ENCODE peak calls at places on chromosomes 3 and 15, in seven cellular contexts. M is dorsolateral prefrontal cortex, L is keratinocyte, H is astrocyte of the spinal cord, G is lower lobe of right lung, Y is psoas muscle, X is cardiac muscle cell. W is an unnamed sample.

GRCh38 chr15:20340931-20341661 is 200.5 kb downstream of the GOLGA6L6 start:
- DNase-seq in M (peak), L (no peak), H (peak), G (peak), Y (peak), X (peak), W (peak)

GRCh38 chr3:173396191-173397041 is 1.1 kb upstream of the NLGN1 start:
- DNase-seq in M (no peak), L (no peak), H (peak), G (no peak), Y (no peak), X (peak), W (no peak)

GRCh38 chr3:119529883-119530282 is 29.5 kb downstream of the CD80 start:
- DNase-seq in M (no peak), L (no peak), H (peak), G (no peak), Y (no peak), X (no peak), W (no peak)

GRCh38 chr15:66180706-66181105 is 72.8 kb downstream of the MEGF11 start:
- DNase-seq in M (peak), L (no peak), H (no peak), G (no peak), Y (no peak), X (no peak), W (no peak)

GRCh38 chr3:110248666-110249065 is 823.0 kb upstream of the NECTIN3 start:
- DNase-seq in M (no peak), L (no peak), H (peak), G (no peak), Y (no peak), X (no peak), W (no peak)

GRCh38 chr3:79167651-79168416 is 600.0 kb downstream of the ROBO1 start:
- DNase-seq in M (no peak), L (peak), H (peak), G (no peak), Y (no peak), X (no peak), W (no peak)

GRCh38 chr3:133572158-133573053 is 1.1 kb upstream of the CDV3 start:
- DNase-seq in M (no peak), L (no peak), H (no peak), G (no peak), Y (no peak), X (no peak), W (no peak)

GRCh38 chr15:40308844-40309189 is 1.1 kb upstream of the PLCB2 start:
- DNase-seq in M (no peak), L (no peak), H (no peak), G (peak), Y (no peak), X (no peak), W (no peak)

GRCh38 chr3:120224249-120224648 is 60.8 kb downstream of the GPR156 start:
- DNase-seq in M (no peak), L (no peak), H (no peak), G (no peak), Y (no peak), X (no peak), W (no peak)

GRCh38 chr3:126748701-126749546 is 44.9 kb downstream of the CHCHD6 start:
- DNase-seq in M (no peak), L (no peak), H (no peak), G (no peak), Y (no peak), X (peak), W (no peak)

GRCh38 chr15:48360841-48361240 is 29.6 kb downstream of the DUT start:
- DNase-seq in M (no peak), L (no peak), H (peak), G (no peak), Y (no peak), X (no peak), W (no peak)

GRCh38 chr3:169227911-169228310 is 435.6 kb downstream of the MECOM start:
- DNase-seq in M (no peak), L (no peak), H (peak), G (no peak), Y (no peak), X (no peak), W (no peak)

GRCh38 chr3:50658831-50659230 is 15.9 kb upstream of the DOCK3 start:
- DNase-seq in M (no peak), L (no peak), H (no peak), G (no peak), Y (peak), X (no peak), W (no peak)

GRCh38 chr15:92452143-92452542 is 58.5 kb downstream of the ST8SIA2 start:
- DNase-seq in M (no peak), L (no peak), H (no peak), G (no peak), Y (no peak), X (no peak), W (no peak)

GRCh38 chr15:78841307-78841706 is 30.0 kb upstream of the ADAMTS7 start:
- DNase-seq in M (no peak), L (no peak), H (no peak), G (no peak), Y (no peak), X (no peak), W (no peak)

GRCh38 chr15:63050737-63051700 is 8.5 kb downstream of the TPM1 start:
- DNase-seq in M (no peak), L (no peak), H (peak), G (no peak), Y (no peak), X (no peak), W (no peak)

GRCh38 chr3:183548262-183548769 is 7.2 kb downstream of the KLHL6 start:
- DNase-seq in M (no peak), L (peak), H (peak), G (no peak), Y (no peak), X (no peak), W (no peak)

GRCh38 chr15:40936709-40937666 is 7.8 kb downstream of the DLL4 start:
- DNase-seq in M (no peak), L (no peak), H (peak), G (no peak), Y (peak), X (no peak), W (no peak)

GRCh38 chr15:91099616-91100560 is at the start of gene SV2B:
- DNase-seq in M (peak), L (no peak), H (peak), G (no peak), Y (no peak), X (peak), W (peak)

GRCh38 chr3:81302045-81302444 is 459.4 kb downstream of the GBE1 start:
- DNase-seq in M (no peak), L (no peak), H (peak), G (no peak), Y (no peak), X (peak), W (peak)

DNA sequence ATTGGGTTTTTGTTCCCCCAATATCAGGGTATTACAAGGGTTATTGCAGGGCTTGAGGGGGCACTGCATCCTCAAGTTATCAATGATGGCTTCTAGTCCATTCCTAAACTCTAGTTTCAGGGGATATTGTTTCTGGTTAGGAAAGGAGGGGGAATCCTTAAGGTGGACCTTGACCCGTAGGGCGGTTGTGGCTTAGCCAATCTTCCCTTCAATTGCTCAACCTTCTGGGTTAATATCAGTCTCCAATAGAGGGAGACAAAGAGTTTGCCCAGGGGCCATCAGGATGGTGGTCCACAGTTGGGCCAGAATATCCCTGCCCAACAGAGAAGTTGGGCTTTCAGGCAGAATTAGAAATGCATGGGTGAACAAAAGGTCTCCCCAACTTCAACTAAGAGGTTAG is 214.9 kb downstream of the BCHE start:
- DNase-seq in M (no peak), L (no peak), H (no peak), G (no peak), Y (no peak), X (no peak), W (no peak)
- TF ChIP-seq CTCF in M (no peak), L (no peak), H (no peak), G (no peak), Y (no peak), X (no peak), W (no peak)

DNA sequence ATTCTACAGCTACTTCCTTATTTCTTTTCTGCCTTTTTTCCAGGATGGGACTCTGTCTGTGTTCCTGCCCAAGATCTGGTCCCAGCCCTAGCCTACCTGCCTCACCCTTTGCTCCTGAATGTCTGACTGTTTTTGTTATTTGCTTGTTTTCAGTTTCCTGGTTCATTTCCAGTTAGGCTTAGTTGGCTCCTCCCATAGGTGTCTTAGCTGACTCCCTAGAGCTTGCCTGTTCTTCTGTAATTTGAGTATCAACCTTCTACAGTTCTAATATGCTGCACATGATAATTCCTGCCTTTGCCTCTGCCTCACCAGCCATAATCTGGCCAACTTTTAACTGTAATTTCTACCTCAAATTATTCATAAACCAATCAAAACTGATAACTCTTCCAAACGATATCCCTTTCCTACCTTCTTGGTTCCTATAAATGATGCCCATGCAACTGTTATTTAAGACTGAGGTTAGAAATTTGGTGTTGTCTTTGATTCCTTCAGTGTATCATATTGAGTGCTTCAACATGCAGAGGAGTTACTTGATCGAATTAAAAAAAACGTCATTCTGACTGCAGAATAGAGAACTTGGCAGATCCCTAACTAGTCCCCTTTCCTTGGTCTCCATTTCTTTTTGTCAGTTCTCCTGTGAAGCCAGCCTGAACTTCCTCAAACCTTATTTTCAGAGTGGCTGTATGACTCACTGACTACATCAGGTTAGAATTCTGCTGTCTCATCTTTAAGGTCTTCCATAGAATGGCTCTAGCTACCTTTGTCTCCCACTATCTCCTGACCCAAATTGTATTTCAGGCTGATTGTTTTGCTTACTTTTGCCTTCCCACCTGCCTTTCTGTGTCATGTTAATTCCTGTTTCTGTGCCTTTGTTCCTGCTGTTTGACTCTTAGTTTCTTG is 8.4 kb downstream of the GOLM2 start:
- DNase-seq in M (no peak), L (no peak), H (peak), G (no peak), Y (no peak), X (peak), W (no peak)
- H3K4me3 ChIP-seq in M (no peak), L (no peak), H (no peak), G (no peak), Y (no peak), X (no peak), W (no peak)

DNA sequence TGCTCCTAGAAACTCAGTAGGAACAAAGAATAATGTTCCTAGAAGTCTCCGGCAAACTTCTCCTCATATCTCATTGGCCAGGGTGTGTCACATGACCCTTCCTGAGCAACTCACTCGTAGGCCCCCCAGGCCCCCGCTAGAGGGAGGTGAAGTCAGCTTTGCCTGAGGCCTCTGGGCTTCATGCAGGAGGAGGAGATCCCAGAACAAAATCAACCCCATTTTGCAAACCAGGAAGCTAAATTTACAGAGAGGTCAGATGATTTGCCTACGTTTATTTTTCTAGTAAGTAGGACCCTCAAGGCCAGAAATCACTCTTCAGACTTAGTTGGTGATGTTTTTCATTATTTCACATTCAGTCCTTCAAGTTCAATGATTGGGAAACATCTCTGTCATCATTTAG is 99.1 kb downstream of the SSR3 start:
- DNase-seq in M (no peak), L (no peak), H (no peak), G (no peak), Y (no peak), X (no peak), W (no peak)
- TF ChIP-seq CTCF in M (no peak), L (no peak), H (no peak), G (no peak), Y (no peak), X (no peak), W (no peak)

GRCh38 chr3:129162729-129163579 is 2.1 kb upstream of the ISY1 start:
- DNase-seq in M (no peak), L (no peak), H (no peak), G (no peak), Y (no peak), X (no peak), W (no peak)
- H3K4me3 ChIP-seq in M (no peak), L (no peak), H (no peak), G (no peak), Y (peak), X (no peak), W (no peak)

DNA sequence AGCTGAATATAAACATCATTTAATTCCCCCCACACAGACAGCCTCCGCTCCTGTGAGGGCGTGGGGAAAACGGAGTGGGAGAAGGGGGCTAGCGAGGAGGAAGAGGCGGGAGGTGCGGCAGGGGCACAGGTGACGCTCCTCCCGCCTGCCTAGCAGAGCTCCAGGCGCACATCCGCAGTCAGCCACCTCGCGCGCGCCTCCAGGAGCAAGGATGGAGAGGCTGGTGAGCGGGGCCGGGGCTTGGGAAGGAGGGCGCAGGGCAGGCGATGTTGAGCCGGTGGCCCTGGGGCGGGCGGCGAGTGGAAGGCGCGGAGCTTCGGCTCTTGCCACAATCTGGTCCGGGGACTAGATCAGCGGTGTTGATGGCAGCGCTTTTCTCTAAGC is at the start of gene CD200:
- DNase-seq in M (peak), L (no peak), H (no peak), G (peak), Y (peak), X (peak), W (peak)
- TF ChIP-seq CTCF in M (no peak), L (no peak), H (no peak), G (no peak), Y (no peak), X (no peak), W (no peak)

DNA sequence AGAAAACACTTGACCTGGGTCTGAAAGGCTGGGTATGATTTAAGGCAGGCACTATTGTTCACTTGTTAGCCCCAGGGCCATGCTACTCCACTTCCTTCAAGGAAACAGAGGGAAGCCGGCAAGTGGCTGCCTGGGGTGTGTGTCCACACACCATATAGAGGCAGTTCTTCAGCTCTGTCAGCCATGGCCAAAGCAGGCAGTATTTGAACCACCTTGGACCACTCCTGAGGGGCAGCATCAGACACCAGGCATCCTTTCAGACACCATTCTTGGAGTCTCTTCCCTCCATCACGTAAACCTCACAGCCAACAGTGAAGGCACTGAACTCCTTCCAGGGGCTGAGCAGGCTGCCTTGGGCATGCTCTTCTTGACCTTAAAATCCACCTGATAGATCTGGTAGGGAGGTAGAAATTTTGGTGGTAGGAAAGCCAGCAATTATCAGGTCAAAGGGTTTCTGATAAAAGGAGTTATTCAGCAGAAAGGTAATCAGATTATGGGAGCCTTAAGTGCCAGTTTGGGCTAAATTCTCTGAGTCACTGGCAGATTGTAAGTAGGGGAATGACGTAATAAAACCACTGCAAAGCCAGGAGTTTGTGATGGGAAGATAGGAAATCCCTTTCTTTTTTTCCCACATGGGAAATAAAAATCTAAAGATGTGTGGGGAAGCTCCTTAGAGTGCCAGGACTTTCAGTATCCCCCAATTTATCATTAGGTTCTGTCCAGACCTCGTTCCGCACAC is 20.2 kb downstream of the TGFBR2 start:
- DNase-seq in M (no peak), L (no peak), H (peak), G (no peak), Y (no peak), X (no peak), W (no peak)
- H3K4me3 ChIP-seq in M (no peak), L (peak), H (no peak), G (no peak), Y (no peak), X (no peak), W (no peak)

GRCh38 chr3:141386080-141386594 is 17.8 kb downstream of the ZBTB38 start:
- DNase-seq in M (no peak), L (no peak), H (no peak), G (no peak), Y (no peak), X (no peak), W (no peak)

GRCh38 chr3:141385386-141386079 is 17.2 kb downstream of the ZBTB38 start:
- DNase-seq in M (no peak), L (no peak), H (peak), G (no peak), Y (no peak), X (no peak), W (no peak)

GRCh38 chr3:141383555-141384129 is 15.3 kb downstream of the ZBTB38 start:
- DNase-seq in M (no peak), L (no peak), H (peak), G (no peak), Y (no peak), X (no peak), W (no peak)

GRCh38 chr3:141384157-141384556 is 15.9 kb downstream of the ZBTB38 start:
- DNase-seq in M (no peak), L (no peak), H (peak), G (no peak), Y (no peak), X (no peak), W (no peak)

DNA sequence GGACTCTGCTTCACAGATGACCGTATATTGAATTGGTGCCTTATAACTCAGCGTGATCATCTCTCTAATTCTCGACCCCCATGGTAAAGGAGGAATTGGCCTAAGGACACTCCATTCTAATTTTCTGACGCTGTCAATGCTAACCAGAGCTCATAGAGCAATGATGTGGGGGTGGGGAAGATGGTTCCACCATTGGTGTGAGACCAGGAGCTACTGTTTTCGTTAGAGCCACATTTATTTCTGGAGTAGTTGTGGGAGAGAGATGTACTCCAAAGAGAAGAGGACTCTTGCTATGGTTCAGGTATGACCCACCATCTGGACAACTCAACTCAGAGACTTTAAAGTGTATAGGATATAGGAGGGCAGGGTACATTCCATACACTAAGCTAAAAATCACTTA is 16.3 kb downstream of the ZBTB38 start:
- DNase-seq in M (no peak), L (no peak), H (no peak), G (no peak), Y (no peak), X (no peak), W (no peak)
- TF ChIP-seq CTCF in M (no peak), L (no peak), H (no peak), G (no peak), Y (no peak), X (no peak), W (no peak)

DNA sequence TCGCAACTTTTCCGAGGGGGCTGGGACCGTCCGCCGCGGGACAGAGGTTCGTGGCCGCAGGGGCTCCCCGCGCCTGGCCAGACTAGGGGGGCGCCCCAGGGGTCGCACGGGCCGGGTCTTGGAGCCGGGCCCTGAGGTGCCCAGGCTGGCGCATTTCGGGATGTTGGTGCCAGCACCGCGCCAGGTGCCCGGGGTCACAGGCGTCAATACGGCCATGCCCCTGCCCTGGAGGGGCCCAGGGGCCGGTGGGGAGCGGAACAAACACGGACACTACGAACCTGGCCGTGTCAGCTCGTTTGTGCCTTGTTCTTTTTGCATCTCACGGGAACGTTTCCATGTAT is 366 bp downstream of the TM6SF1 start:
- DNase-seq in M (no peak), L (no peak), H (no peak), G (peak), Y (peak), X (no peak), W (no peak)
- H3K4me3 ChIP-seq in M (peak), L (peak), H (peak), G (peak), Y (peak), X (peak), W (no peak)

GRCh38 chr3:8996681-8997121 is 33.4 kb upstream of the RAD18 start:
- DNase-seq in M (peak), L (no peak), H (peak), G (no peak), Y (peak), X (peak), W (peak)
- TF ChIP-seq CTCF in M (peak), L (peak), H (peak), G (peak), Y (peak), X (peak), W (peak)